ENCODE peak calls at places on chromosomes 13 and 19, in six cellular contexts. J is GM12878, N is HepG2, M is H1, P is stomach, L is breast epithelium. A is an unnamed sample.

GRCh38 chr13:28817204-28817603 is 2.9 kb upstream of the MTUS2 start:
- DNase-seq in J (no peak), N (peak; percentile 39), M (no peak), P (no peak), L (no peak), A (no peak)

GRCh38 chr13:66565261-66565660 is 664.9 kb downstream of the PCDH9 start:
- DNase-seq in J (no peak), N (no peak), M (no peak), P (no peak), L (no peak), A (no peak)

GRCh38 chr13:50593228-50593627 is 250.3 kb downstream of the DLEU7 start:
- DNase-seq in J (no peak), N (no peak), M (no peak), P (no peak), L (no peak), A (no peak)

GRCh38 chr19:20247016-20247683 is 80.1 kb downstream of the ZNF486 start:
- DNase-seq in J (no peak), N (no peak), M (peak; percentile 72), P (peak; percentile 51), L (no peak), A (no peak)

GRCh38 chr13:34349091-34349722 is 531.3 kb downstream of the RFC3 start:
- DNase-seq in J (no peak), N (no peak), M (no peak), P (no peak), L (peak; percentile 34), A (peak; percentile 82)

GRCh38 chr13:53411443-53411842 is 382.8 kb downstream of the OLFM4 start:
- DNase-seq in J (no peak), N (no peak), M (no peak), P (no peak), L (no peak), A (no peak)

GRCh38 chr13:43374621-43375020 is 351.2 kb downstream of the DNAJC15 start:
- DNase-seq in J (no peak), N (no peak), M (no peak), P (no peak), L (no peak), A (no peak)

GRCh38 chr19:12779162-12779993 is 4.0 kb upstream of the HOOK2 start:
- DNase-seq in J (no peak), N (peak; percentile 61), M (no peak), P (no peak), L (no peak), A (no peak)

GRCh38 chr19:47255947-47256687 is at the start of gene CCDC9:
- DNase-seq in J (peak; percentile 80), N (peak; percentile 94), M (peak; percentile 96), P (peak; percentile 98), L (peak; percentile 98), A (peak; percentile 99)

GRCh38 chr13:105928901-105929300 is 606.6 kb downstream of the EFNB2 start:
- DNase-seq in J (no peak), N (no peak), M (no peak), P (no peak), L (no peak), A (no peak)

GRCh38 chr19:7871280-7871529 is 3.0 kb downstream of the PRR36 start:
- DNase-seq in J (no peak), N (no peak), M (no peak), P (no peak), L (no peak), A (no peak)

GRCh38 chr13:106548064-106548696 is 12.7 kb upstream of the EFNB2 start:
- DNase-seq in J (no peak), N (no peak), M (no peak), P (no peak), L (no peak), A (no peak)

GRCh38 chr13:23620211-23620610 is 50.0 kb downstream of the TNFRSF19 start:
- DNase-seq in J (no peak), N (no peak), M (no peak), P (no peak), L (no peak), A (no peak)

GRCh38 chr19:49145485-49146407 is 9.4 kb downstream of the HRC start:
- DNase-seq in J (peak; percentile 13), N (peak; percentile 48), M (peak; percentile 99), P (peak; percentile 87), L (peak; percentile 55), A (no peak)

GRCh38 chr19:4664642-4665041 is 5.5 kb downstream of the MYDGF start:
- DNase-seq in J (no peak), N (no peak), M (no peak), P (no peak), L (no peak), A (no peak)
- H3K9me3 ChIP-seq in J (no peaks in the 10 kb centered on the region), N (no peaks in the 10 kb centered on the region), M (no peaks in the 10 kb centered on the region), P (no peaks in the 10 kb centered on the region), L (no peaks in the 10 kb centered on the region), A (no peaks in the 10 kb centered on the region)

GRCh38 chr13:95403349-95404140 is 102.3 kb upstream of the ABCC4 start:
- DNase-seq in J (no peak), N (no peak), M (peak; percentile 83), P (no peak), L (no peak), A (no peak)

DNA sequence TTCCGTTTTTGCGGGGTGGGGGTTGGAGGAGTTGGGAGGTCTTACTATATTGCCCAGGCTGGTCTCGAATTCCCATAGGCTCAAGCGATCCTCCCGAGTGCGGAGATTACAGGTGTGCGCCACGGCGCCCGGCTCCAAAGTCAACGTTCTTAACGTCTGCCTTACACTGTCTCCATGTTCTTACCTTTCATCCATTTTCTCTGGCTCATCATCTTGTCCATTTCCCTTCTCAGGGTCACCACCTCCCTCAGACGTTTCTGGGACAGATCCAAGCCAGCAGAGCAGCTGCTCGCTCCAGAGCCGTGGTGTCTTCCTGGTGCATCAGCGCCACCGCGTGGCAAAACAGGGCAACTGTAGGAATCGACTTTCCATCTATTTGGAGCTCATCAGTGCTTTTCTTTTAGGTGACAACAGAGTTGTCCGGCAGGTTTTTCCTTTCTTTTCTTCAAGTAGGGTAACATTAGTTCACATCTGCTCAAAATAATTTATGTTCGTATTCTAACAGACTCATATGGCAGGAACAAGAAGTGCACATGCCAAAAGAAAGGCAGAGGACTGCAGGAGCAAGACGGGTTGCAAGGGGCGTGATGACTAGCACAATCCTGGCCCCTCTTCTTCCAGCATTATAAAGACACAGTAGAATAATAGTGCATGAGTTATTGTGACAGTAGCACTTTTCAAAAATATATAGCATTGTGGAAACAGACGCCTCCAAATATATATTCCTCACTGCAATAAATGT is 103.1 kb upstream of the ABCC4 start:
- DNase-seq in J (peak; percentile 48), N (peak; percentile 51), M (peak; percentile 92), P (peak; percentile 84), L (peak; percentile 40), A (peak; percentile 88)
- TF ChIP-seq POLR2A in J (no peak), N (no peak), M (no peak), P (no peak), L (no peak), A (no peak)

GRCh38 chr13:60881507-60881906 is 484.5 kb downstream of the TDRD3 start:
- DNase-seq in J (no peak), N (no peak), M (no peak), P (no peak), L (no peak), A (no peak)
- TF ChIP-seq POLR2AphosphoS5 in J (no peak), N (no peak), M (no peak), P (no peak), L (no peak), A (no peak)

DNA sequence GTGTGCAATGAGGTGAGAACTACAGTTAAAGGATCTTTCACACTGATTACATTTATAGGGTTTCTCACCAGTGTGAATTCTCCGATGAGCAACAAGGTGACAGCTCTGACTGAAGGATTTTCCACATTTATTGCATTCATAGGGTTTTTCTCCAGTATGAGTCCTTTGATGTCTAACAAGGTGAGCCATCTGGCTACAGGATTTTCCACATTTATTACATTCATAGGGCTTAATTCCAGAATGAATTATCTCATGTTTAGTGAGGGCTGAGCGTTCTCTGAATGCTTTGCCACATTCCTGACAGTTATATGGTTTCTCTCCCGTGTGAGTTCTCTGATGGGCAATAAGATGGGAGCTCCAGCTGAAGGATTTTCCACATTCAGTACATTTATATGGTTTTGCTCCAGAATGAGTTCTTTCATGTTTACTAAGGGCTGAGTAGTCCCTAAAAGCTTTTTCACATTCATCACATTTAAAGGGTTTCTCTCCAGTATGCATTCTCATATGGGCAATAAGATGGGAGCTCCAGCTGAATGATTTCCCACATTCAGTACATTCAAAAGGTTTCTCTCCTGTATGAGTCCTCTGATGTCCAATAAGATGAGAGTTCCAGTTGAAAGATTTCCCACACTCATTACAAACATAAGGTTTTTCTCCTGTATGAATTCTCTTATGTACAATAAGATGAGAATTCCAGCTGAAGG is 4.4 kb upstream of the C19orf18 start:
- DNase-seq in J (no peak), N (no peak), M (no peak), P (no peak), L (no peak), A (no peak)
- H3K9me3 ChIP-seq in J (peaks cover 41% of the 10 kb centered on the region), N (peaks cover 100% of the 10 kb centered on the region), M (peaks cover 93% of the 10 kb centered on the region), P (peaks cover 100% of the 10 kb centered on the region), L (peaks cover 100% of the 10 kb centered on the region), A (peaks cover 92% of the 10 kb centered on the region)

GRCh38 chr19:11693505-11694499 is 44.9 kb downstream of the ZNF823 start:
- DNase-seq in J (no peak), N (peak; percentile 85), M (peak; percentile 57), P (no peak), L (no peak), A (no peak)

GRCh38 chr19:11697284-11697855 is 41.4 kb downstream of the ZNF823 start:
- DNase-seq in J (no peak), N (no peak), M (no peak), P (no peak), L (no peak), A (no peak)

GRCh38 chr19:11692127-11692790 is 46.5 kb downstream of the ZNF823 start:
- DNase-seq in J (no peak), N (peak; percentile 75), M (no peak), P (no peak), L (no peak), A (no peak)

GRCh38 chr19:11698231-11698630 is 40.5 kb downstream of the ZNF823 start:
- DNase-seq in J (no peak), N (no peak), M (no peak), P (no peak), L (no peak), A (no peak)

GRCh38 chr19:11694533-11695439 is 44.0 kb downstream of the ZNF823 start:
- DNase-seq in J (peak; percentile 72), N (peak; percentile 90), M (peak; percentile 99), P (peak; percentile 96), L (peak; percentile 94), A (peak; percentile 98)
- TF ChIP-seq POLR2A in J (peak; percentile 74), N (peak; percentile 93), M (peak; percentile 93), P (no peak), L (no peak), A (no peak)

GRCh38 chr13:112587359-112587766 is 590 bp downstream of the TUBGCP3 start:
- DNase-seq in J (no peak), N (peak; percentile 72), M (peak; percentile 83), P (peak; percentile 82), L (peak; percentile 67), A (peak; percentile 92)
- TF ChIP-seq POLR2AphosphoS5 in J (no peak), N (peak; percentile 49), M (peak; percentile 78), P (no peak), L (no peak), A (no peak)

GRCh38 chr13:67651908-67652307 is 421.8 kb upstream of the PCDH9 start:
- DNase-seq in J (no peak), N (no peak), M (no peak), P (no peak), L (no peak), A (no peak)

GRCh38 chr13:67652887-67653286 is 422.8 kb upstream of the PCDH9 start:
- DNase-seq in J (no peak), N (no peak), M (no peak), P (no peak), L (no peak), A (no peak)

GRCh38 chr13:67650471-67650870 is 420.3 kb upstream of the PCDH9 start:
- DNase-seq in J (no peak), N (no peak), M (no peak), P (no peak), L (no peak), A (no peak)
- H3K9me3 ChIP-seq in J (no peaks in the 10 kb centered on the region), N (no peaks in the 10 kb centered on the region), M (no peaks in the 10 kb centered on the region), P (no peaks in the 10 kb centered on the region), L (no peaks in the 10 kb centered on the region), A (no peaks in the 10 kb centered on the region)

GRCh38 chr19:506404-507285 is 652 bp upstream of the TPGS1 start:
- DNase-seq in J (peak; percentile 97), N (peak; percentile 99), M (peak; percentile 92), P (peak; percentile 99), L (peak; percentile 100), A (peak; percentile 98)
- TF ChIP-seq POLR2A in J (peak; percentile 76), N (peak; percentile 39), M (peak; percentile 47), P (no peak), L (no peak), A (no peak)